ENCODE peak calls at places on chromosomes 3 and 15, in five cellular contexts. One of them, this sample, is unnamed.

GRCh38 chr3:138849541-138849940 is 14.8 kb upstream of the PIK3CB start:
- DNase-seq in choroid plexus epithelial cell: no peak
- DNase-seq in cardiac muscle cell: peak; percentile 17
- DNase-seq in CD8-positive, alpha-beta T cell: no peak
- DNase-seq in A549: no peak
- DNase-seq in this sample: no peak

GRCh38 chr3:153956621-153957020 is 164.6 kb upstream of the ARHGEF26 start:
- DNase-seq in choroid plexus epithelial cell: no peak
- DNase-seq in cardiac muscle cell: no peak
- DNase-seq in CD8-positive, alpha-beta T cell: no peak
- DNase-seq in A549: no peak
- DNase-seq in this sample: no peak

GRCh38 chr3:133937756-133938601 is 42.3 kb upstream of the RAB6B start:
- DNase-seq in choroid plexus epithelial cell: peak; percentile 34
- DNase-seq in cardiac muscle cell: peak; percentile 84
- DNase-seq in CD8-positive, alpha-beta T cell: peak; percentile 35
- DNase-seq in A549: no peak
- DNase-seq in this sample: no peak

GRCh38 chr3:73656241-73656890 is 31.6 kb upstream of the PDZRN3 start:
- DNase-seq in choroid plexus epithelial cell: peak; percentile 23
- DNase-seq in cardiac muscle cell: no peak
- DNase-seq in CD8-positive, alpha-beta T cell: no peak
- DNase-seq in A549: no peak
- DNase-seq in this sample: no peak

GRCh38 chr3:101902041-101902440 is 52.7 kb downstream of the NFKBIZ start:
- DNase-seq in choroid plexus epithelial cell: peak; percentile 95
- DNase-seq in cardiac muscle cell: peak; percentile 88
- DNase-seq in CD8-positive, alpha-beta T cell: no peak
- DNase-seq in A549: peak; percentile 21
- DNase-seq in this sample: no peak

GRCh38 chr3:154835638-154836037 is 244.5 kb upstream of the MME start:
- DNase-seq in choroid plexus epithelial cell: no peak
- DNase-seq in cardiac muscle cell: no peak
- DNase-seq in CD8-positive, alpha-beta T cell: no peak
- DNase-seq in A549: no peak
- DNase-seq in this sample: no peak

GRCh38 chr15:29568840-29569532 is 253.3 kb downstream of the TJP1 start:
- DNase-seq in choroid plexus epithelial cell: peak; percentile 22
- DNase-seq in cardiac muscle cell: peak; percentile 10
- DNase-seq in CD8-positive, alpha-beta T cell: no peak
- DNase-seq in A549: peak; percentile 88
- DNase-seq in this sample: no peak

GRCh38 chr15:67822537-67823370 is 2.6 kb upstream of the SKOR1 start:
- DNase-seq in choroid plexus epithelial cell: no peak
- DNase-seq in cardiac muscle cell: no peak
- DNase-seq in CD8-positive, alpha-beta T cell: no peak
- DNase-seq in A549: no peak
- DNase-seq in this sample: no peak

GRCh38 chr15:66862111-66862815 is 160.2 kb downstream of the SMAD6 start:
- DNase-seq in choroid plexus epithelial cell: no peak
- DNase-seq in cardiac muscle cell: no peak
- DNase-seq in CD8-positive, alpha-beta T cell: no peak
- DNase-seq in A549: peak; percentile 43
- DNase-seq in this sample: no peak

GRCh38 chr15:77607111-77607893 is 25.4 kb downstream of the LINGO1 start:
- DNase-seq in choroid plexus epithelial cell: peak; percentile 40
- DNase-seq in cardiac muscle cell: peak; percentile 64
- DNase-seq in CD8-positive, alpha-beta T cell: no peak
- DNase-seq in A549: no peak
- DNase-seq in this sample: no peak
- H3K4me3 ChIP-seq in choroid plexus epithelial cell: no peak overlapping the region
- H3K4me3 ChIP-seq in cardiac muscle cell: no peak overlapping the region
- H3K4me3 ChIP-seq in CD8-positive, alpha-beta T cell: no peak overlapping the region
- H3K4me3 ChIP-seq in A549: no peak overlapping the region
- H3K4me3 ChIP-seq in this sample: no peak overlapping the region

DNA sequence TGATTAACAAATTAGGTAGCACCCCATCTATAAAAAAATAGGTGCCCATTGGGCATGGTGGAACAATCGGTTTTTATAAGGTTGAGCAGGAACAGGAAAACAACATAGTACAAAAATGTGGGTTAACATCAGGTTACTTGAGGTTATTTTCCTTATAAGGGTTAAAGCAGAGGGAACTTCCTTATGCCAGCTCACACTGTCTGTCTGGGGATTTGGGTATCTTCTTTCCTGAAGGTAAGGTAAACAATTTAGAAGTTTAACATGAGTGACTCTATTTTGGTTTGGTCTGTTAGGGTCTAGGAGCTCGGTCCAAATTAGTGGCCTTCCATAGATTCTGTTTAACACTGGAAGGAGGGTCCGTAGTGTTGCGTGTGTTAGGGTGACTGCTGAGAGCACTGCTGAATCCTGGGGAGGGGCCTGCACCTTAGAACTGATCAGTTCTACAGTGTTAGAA is 14.7 kb downstream of the CHD2 start:
- DNase-seq in choroid plexus epithelial cell: no peak
- DNase-seq in cardiac muscle cell: no peak
- DNase-seq in CD8-positive, alpha-beta T cell: no peak
- DNase-seq in A549: no peak
- DNase-seq in this sample: no peak
- H3K4me3 ChIP-seq in choroid plexus epithelial cell: no peak overlapping the region
- H3K4me3 ChIP-seq in cardiac muscle cell: no peak overlapping the region
- H3K4me3 ChIP-seq in CD8-positive, alpha-beta T cell: peak overlapping the region; percentile 54
- H3K4me3 ChIP-seq in A549: no peak overlapping the region
- H3K4me3 ChIP-seq in this sample: no peak overlapping the region

GRCh38 chr15:44710236-44711088 is 661 bp downstream of the PATL2 start:
- DNase-seq in choroid plexus epithelial cell: peak; percentile 59
- DNase-seq in cardiac muscle cell: peak; percentile 44
- DNase-seq in CD8-positive, alpha-beta T cell: peak; percentile 64
- DNase-seq in A549: no peak
- DNase-seq in this sample: peak; percentile 78
- H3K4me3 ChIP-seq in choroid plexus epithelial cell: peak overlapping the region; percentile 100
- H3K4me3 ChIP-seq in cardiac muscle cell: peak overlapping the region; percentile 76
- H3K4me3 ChIP-seq in CD8-positive, alpha-beta T cell: peak overlapping the region; percentile 99
- H3K4me3 ChIP-seq in A549: peak overlapping the region; percentile 86
- H3K4me3 ChIP-seq in this sample: peak overlapping the region; percentile 89

GRCh38 chr3:45677045-45677436 is 12.2 kb upstream of the SACM1L start:
- DNase-seq in choroid plexus epithelial cell: peak; percentile 82
- DNase-seq in cardiac muscle cell: peak; percentile 77
- DNase-seq in CD8-positive, alpha-beta T cell: peak; percentile 86
- DNase-seq in A549: peak; percentile 18
- DNase-seq in this sample: no peak

GRCh38 chr3:45673273-45673672 is 15.9 kb upstream of the SACM1L start:
- DNase-seq in choroid plexus epithelial cell: no peak
- DNase-seq in cardiac muscle cell: no peak
- DNase-seq in CD8-positive, alpha-beta T cell: no peak
- DNase-seq in A549: no peak
- DNase-seq in this sample: no peak

GRCh38 chr3:45679805-45680204 is 9.4 kb upstream of the SACM1L start:
- DNase-seq in choroid plexus epithelial cell: no peak
- DNase-seq in cardiac muscle cell: no peak
- DNase-seq in CD8-positive, alpha-beta T cell: no peak
- DNase-seq in A549: no peak
- DNase-seq in this sample: no peak

GRCh38 chr3:45677841-45678240 is 11.4 kb upstream of the SACM1L start:
- DNase-seq in choroid plexus epithelial cell: no peak
- DNase-seq in cardiac muscle cell: no peak
- DNase-seq in CD8-positive, alpha-beta T cell: no peak
- DNase-seq in A549: no peak
- DNase-seq in this sample: no peak

DNA sequence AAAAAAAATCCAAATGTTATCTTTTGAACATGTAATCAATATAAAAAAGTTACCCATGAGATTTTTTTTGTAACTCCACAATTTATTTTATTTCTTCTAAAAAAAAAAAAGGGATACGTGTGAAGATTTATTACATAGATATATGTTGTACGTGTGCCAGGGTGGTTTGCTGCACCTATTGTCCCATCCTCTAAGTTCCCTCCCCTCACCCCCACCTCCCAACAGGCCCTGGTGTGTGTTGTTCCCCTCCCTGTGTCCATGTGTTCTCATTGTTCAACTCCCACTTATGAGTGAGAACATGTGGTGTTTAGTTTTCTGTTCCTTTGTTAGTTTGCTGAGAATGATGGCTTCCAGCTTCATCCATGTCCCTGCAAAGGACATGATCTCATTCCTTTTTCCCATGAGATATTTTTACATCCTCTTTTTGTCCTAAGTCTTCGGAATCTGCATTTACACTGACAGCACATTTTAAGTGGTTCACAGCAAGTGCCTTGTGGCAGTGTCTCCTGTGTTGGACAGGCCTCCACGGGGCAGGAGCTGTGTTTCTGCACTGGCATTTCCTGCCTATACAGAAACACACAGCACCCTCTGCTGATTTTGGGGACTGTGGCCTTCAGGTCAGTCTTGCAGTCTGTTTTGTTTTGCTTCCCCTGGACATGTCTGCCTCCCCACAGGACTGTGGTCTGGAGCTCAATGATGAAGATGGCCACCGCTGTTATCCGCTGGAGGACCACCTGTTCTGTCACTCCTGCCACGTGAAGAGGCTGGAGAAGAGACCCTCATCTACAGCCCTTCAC is 12.8 kb upstream of the SACM1L start:
- DNase-seq in choroid plexus epithelial cell: no peak
- DNase-seq in cardiac muscle cell: no peak
- DNase-seq in CD8-positive, alpha-beta T cell: no peak
- DNase-seq in A549: no peak
- DNase-seq in this sample: no peak
- H3K4me3 ChIP-seq in choroid plexus epithelial cell: no peak overlapping the region
- H3K4me3 ChIP-seq in cardiac muscle cell: no peak overlapping the region
- H3K4me3 ChIP-seq in CD8-positive, alpha-beta T cell: peak overlapping the region; percentile 45
- H3K4me3 ChIP-seq in A549: no peak overlapping the region
- H3K4me3 ChIP-seq in this sample: no peak overlapping the region

DNA sequence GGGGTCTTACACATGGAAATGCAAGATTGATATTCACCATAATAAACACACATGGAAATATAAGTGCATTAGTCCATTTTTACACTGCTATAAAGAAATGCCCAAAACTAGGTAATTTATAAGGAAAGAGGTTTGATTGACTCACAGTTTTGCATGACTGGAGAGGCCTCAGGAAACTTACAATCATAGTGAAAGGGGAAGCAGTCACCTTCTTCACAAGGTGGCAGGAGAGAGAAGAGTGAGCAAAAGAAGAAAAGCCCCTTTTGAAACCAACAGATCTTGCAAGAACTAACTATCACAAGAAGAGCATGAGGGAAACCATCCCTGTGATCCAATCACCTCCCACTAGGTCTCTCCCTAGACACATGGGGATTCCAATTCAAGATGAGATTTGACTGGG is 111.7 kb upstream of the TP63 start:
- DNase-seq in choroid plexus epithelial cell: no peak
- DNase-seq in cardiac muscle cell: no peak
- DNase-seq in CD8-positive, alpha-beta T cell: no peak
- DNase-seq in A549: no peak
- DNase-seq in this sample: peak; percentile 13
- H3K4me3 ChIP-seq in choroid plexus epithelial cell: no peak overlapping the region
- H3K4me3 ChIP-seq in cardiac muscle cell: no peak overlapping the region
- H3K4me3 ChIP-seq in CD8-positive, alpha-beta T cell: no peak overlapping the region
- H3K4me3 ChIP-seq in A549: no peak overlapping the region
- H3K4me3 ChIP-seq in this sample: no peak overlapping the region

GRCh38 chr15:98547741-98548166 is 100.6 kb upstream of the IGF1R start:
- DNase-seq in choroid plexus epithelial cell: peak; percentile 28
- DNase-seq in cardiac muscle cell: peak; percentile 40
- DNase-seq in CD8-positive, alpha-beta T cell: no peak
- DNase-seq in A549: no peak
- DNase-seq in this sample: no peak
- H3K4me3 ChIP-seq in choroid plexus epithelial cell: peak overlapping the region; percentile 56
- H3K4me3 ChIP-seq in cardiac muscle cell: peak overlapping the region; percentile 50
- H3K4me3 ChIP-seq in CD8-positive, alpha-beta T cell: peak overlapping the region; percentile 65
- H3K4me3 ChIP-seq in A549: peak overlapping the region; percentile 60
- H3K4me3 ChIP-seq in this sample: no peak overlapping the region

DNA sequence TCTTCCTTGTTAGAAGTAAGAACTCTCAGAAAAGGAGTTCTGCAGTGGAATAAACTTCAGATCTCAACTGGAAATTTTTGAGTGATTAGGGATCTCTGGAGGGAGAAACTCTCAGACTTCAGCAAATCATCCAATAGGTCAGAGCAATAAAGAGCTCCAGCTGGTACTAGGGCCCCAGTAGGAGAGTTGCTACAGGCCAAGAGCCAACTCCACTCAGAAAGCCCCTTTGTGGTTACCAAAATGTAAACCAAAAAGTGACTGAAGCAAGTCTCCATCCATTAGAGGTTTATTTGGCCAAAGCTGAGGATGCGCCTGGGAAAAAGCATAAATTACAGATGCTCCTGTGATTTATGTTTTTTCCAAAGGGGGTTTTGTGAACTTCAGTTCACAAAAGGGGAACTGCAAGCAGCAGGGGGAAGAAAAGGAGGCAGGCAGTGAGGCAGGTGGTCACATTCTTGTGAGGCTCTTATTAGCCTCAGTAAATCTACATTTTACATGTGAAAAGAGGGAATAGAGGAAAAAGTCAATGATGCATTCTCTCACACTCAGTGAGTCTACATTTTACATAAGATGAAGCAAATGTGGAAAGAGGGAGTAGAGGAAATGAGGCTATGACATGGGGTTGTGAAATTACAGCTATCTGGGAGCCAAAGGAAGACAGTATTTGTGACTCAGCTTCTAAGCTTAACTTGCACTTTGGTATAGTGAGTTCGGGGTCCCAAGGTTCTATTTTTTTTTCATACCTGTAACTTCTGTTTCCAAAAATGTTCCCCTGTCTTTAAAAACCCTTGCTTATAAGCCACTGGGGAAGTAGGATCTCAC is 92.4 kb upstream of the DAZL start:
- DNase-seq in choroid plexus epithelial cell: peak; percentile 80
- DNase-seq in cardiac muscle cell: peak; percentile 83
- DNase-seq in CD8-positive, alpha-beta T cell: no peak
- DNase-seq in A549: no peak
- DNase-seq in this sample: no peak
- H3K4me3 ChIP-seq in choroid plexus epithelial cell: no peak overlapping the region
- H3K4me3 ChIP-seq in cardiac muscle cell: no peak overlapping the region
- H3K4me3 ChIP-seq in CD8-positive, alpha-beta T cell: no peak overlapping the region
- H3K4me3 ChIP-seq in A549: no peak overlapping the region
- H3K4me3 ChIP-seq in this sample: no peak overlapping the region

GRCh38 chr3:141306276-141306675 is 62.0 kb upstream of the ZBTB38 start:
- DNase-seq in choroid plexus epithelial cell: no peak
- DNase-seq in cardiac muscle cell: no peak
- DNase-seq in CD8-positive, alpha-beta T cell: no peak
- DNase-seq in A549: no peak
- DNase-seq in this sample: no peak

GRCh38 chr3:141308588-141309218 is 59.6 kb upstream of the ZBTB38 start:
- DNase-seq in choroid plexus epithelial cell: peak; percentile 76
- DNase-seq in cardiac muscle cell: peak; percentile 64
- DNase-seq in CD8-positive, alpha-beta T cell: no peak
- DNase-seq in A549: peak; percentile 88
- DNase-seq in this sample: no peak

GRCh38 chr3:141306922-141307321 is 61.4 kb upstream of the ZBTB38 start:
- DNase-seq in choroid plexus epithelial cell: no peak
- DNase-seq in cardiac muscle cell: no peak
- DNase-seq in CD8-positive, alpha-beta T cell: peak; percentile 61
- DNase-seq in A549: no peak
- DNase-seq in this sample: no peak

GRCh38 chr3:141305436-141305835 is 62.9 kb upstream of the ZBTB38 start:
- DNase-seq in choroid plexus epithelial cell: peak; percentile 96
- DNase-seq in cardiac muscle cell: peak; percentile 72
- DNase-seq in CD8-positive, alpha-beta T cell: no peak
- DNase-seq in A549: peak; percentile 43
- DNase-seq in this sample: no peak

GRCh38 chr3:141307351-141308059 is 60.8 kb upstream of the ZBTB38 start:
- DNase-seq in choroid plexus epithelial cell: no peak
- DNase-seq in cardiac muscle cell: no peak
- DNase-seq in CD8-positive, alpha-beta T cell: peak; percentile 56
- DNase-seq in A549: no peak
- DNase-seq in this sample: no peak
- H3K4me3 ChIP-seq in choroid plexus epithelial cell: no peak overlapping the region
- H3K4me3 ChIP-seq in cardiac muscle cell: no peak overlapping the region
- H3K4me3 ChIP-seq in CD8-positive, alpha-beta T cell: peak overlapping the region; percentile 14
- H3K4me3 ChIP-seq in A549: no peak overlapping the region
- H3K4me3 ChIP-seq in this sample: no peak overlapping the region

This sample was measured in GM12864.